ENCODE peak calls at places on chromosomes 2 and 18, in ten cellular contexts. F is kidney; W is psoas muscle; P is fibroblast of the aortic adventitia; D is naive thymus-derived CD4-positive, alpha-beta T cell; M is GM06990; G is neural progenitor cell; U is astrocyte of the spinal cord; A is lower leg skin; H is pancreas. Y is an unnamed sample.

GRCh38 chr2:85431787-85432186 is 13.3 kb downstream of the SH2D6 start:
- DNase-seq in F (no peak), W (peak; percentile 63), P (no peak), D (no peak), M (no peak), G (no peak), U (no peak), A (no peak), H (no peak), Y (no peak)

GRCh38 chr18:44986933-44987332 is 306.2 kb downstream of the SETBP1 start:
- DNase-seq in F (no peak), W (no peak), P (peak; percentile 11), D (no peak), M (no peak), G (no peak), U (no peak), A (no peak), H (no peak), Y (no peak)

GRCh38 chr2:110777531-110778311 is 45.3 kb downstream of the ACOXL start:
- DNase-seq in F (no peak), W (peak; percentile 69), P (no peak), D (no peak), M (no peak), G (no peak), U (no peak), A (no peak), H (no peak), Y (no peak)

GRCh38 chr18:58315041-58315440 is 271.0 kb downstream of the NEDD4L start:
- DNase-seq in F (no peak), W (no peak), P (no peak), D (no peak), M (no peak), G (no peak), U (peak; percentile 24), A (no peak), H (no peak), Y (no peak)

GRCh38 chr2:169129703-169130243 is 60.4 kb downstream of the DHRS9 start:
- DNase-seq in F (no peak), W (no peak), P (no peak), D (no peak), M (no peak), G (no peak), U (no peak), A (no peak), H (no peak), Y (no peak)

GRCh38 chr2:126657146-126657635 is 1.2 kb downstream of the GYPC start:
- DNase-seq in F (peak; percentile 87), W (peak; percentile 83), P (peak; percentile 92), D (no peak), M (peak; percentile 51), G (peak; percentile 38), U (peak; percentile 95), A (peak; percentile 45), H (no peak), Y (no peak)

GRCh38 chr2:174846941-174847938 is 83.0 kb upstream of the CHRNA1 start:
- DNase-seq in F (no peak), W (no peak), P (peak; percentile 89), D (no peak), M (no peak), G (peak; percentile 74), U (peak; percentile 86), A (no peak), H (no peak), Y (no peak)

GRCh38 chr2:140270229-140270628 is 1490.0 kb upstream of the NXPH2 start:
- DNase-seq in F (no peak), W (no peak), P (no peak), D (no peak), M (no peak), G (no peak), U (peak; percentile 15), A (no peak), H (no peak), Y (no peak)

GRCh38 chr2:214066847-214067246 is 344.0 kb upstream of the VWC2L start:
- DNase-seq in F (no peak), W (no peak), P (no peak), D (no peak), M (no peak), G (peak; percentile 55), U (no peak), A (no peak), H (no peak), Y (no peak)

GRCh38 chr2:130818809-130819208 is 17.9 kb upstream of the ARHGEF4 start:
- DNase-seq in F (no peak), W (peak; percentile 25), P (no peak), D (no peak), M (no peak), G (no peak), U (no peak), A (no peak), H (no peak), Y (no peak)
- H3K4me3 ChIP-seq in F (no peak overlapping the region), W (no peak overlapping the region), P (no peak overlapping the region), D (no peak overlapping the region), M (no peak overlapping the region), G (no peak overlapping the region), U (no peak overlapping the region), A (no peak overlapping the region), H (no peak overlapping the region), Y (no peak overlapping the region)

GRCh38 chr2:27494284-27494943 is 586 bp downstream of the FNDC4 start:
- DNase-seq in F (peak; percentile 77), W (peak; percentile 75), P (peak; percentile 35), D (no peak), M (no peak), G (peak; percentile 42), U (peak; percentile 44), A (no peak), H (peak; percentile 68), Y (no peak)

GRCh38 chr2:27495840-27496356 is 741 bp upstream of the GCKR start:
- DNase-seq in F (no peak), W (no peak), P (no peak), D (no peak), M (no peak), G (no peak), U (no peak), A (no peak), H (no peak), Y (no peak)

GRCh38 chr2:27493948-27494283 is 1.1 kb downstream of the FNDC4 start:
- DNase-seq in F (peak; percentile 70), W (no peak), P (no peak), D (no peak), M (no peak), G (no peak), U (no peak), A (no peak), H (peak; percentile 69), Y (no peak)

GRCh38 chr2:27496357-27497287 is at the start of gene GCKR:
- DNase-seq in F (no peak), W (no peak), P (peak; percentile 75), D (no peak), M (no peak), G (no peak), U (no peak), A (no peak), H (peak; percentile 60), Y (no peak)

DNA sequence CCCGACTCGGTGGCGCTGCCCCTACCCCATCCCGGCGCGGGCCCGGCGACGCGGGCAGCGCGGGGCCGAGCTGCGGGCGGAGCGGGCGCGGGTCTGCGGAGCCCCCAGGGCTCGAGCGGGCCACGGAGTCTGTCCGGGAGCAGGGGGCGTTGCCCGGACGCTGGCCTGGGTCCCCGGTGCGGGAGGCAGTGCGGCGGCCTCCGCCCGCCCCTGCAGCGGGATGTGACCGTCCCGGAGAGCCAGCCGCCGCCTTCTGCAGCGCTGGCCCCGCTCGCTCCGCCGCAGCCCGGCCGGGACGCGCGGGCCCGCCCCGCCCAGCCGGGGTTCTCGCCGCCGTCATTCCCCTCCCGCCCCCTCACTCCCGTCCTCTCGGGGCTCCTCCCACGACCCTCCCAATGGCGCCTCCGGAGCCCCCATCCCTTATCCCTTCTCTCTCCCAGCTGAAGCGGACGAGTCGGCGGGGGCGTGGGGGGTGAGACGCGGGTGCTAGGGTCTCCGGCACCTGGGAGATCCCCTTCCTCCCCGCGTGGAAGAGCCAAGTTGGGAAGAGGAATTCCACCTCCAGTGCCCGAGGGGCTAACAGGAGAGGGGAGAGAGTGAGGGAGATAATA is at the start of gene FNDC4:
- DNase-seq in F (peak; percentile 76), W (peak; percentile 54), P (no peak), D (no peak), M (no peak), G (peak; percentile 83), U (peak; percentile 5), A (no peak), H (peak; percentile 60), Y (no peak)
- H3K4me3 ChIP-seq in F (peak within 1 kb of the TSS; percentile 53), W (peak within 1 kb of the TSS; percentile 70), P (peak within 1 kb of the TSS; percentile 74), D (peak within 1 kb of the TSS; percentile 39), M (no peak within 1 kb of the TSS), G (peak within 1 kb of the TSS; percentile 95), U (peak within 1 kb of the TSS; percentile 73), A (peak within 1 kb of the TSS; percentile 51), H (peak within 1 kb of the TSS; percentile 47), Y (peak within 1 kb of the TSS; percentile 69)

DNA sequence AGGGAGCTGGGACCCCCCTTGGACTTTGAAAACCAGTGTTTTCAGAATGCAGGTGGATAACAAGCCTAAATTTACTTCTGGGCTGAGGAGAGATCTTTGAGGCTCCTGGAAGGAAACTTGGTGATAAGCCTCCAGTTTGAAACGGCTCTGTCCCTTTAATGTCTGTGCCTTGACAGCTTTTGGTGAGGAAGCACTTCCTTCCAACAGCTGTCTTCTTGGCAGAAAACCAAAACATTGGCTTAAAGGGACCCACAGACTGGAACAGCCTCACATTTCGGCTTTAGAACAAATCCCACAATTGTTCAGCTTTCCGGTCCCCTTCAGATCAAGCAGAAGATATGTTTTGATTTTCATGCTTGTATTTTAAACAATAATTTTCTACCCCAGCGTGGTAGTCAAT is 3.6 kb downstream of the MYCN start:
- DNase-seq in F (no peak), W (no peak), P (no peak), D (no peak), M (no peak), G (no peak), U (no peak), A (no peak), H (no peak), Y (no peak)
- H3K4me3 ChIP-seq in F (peak overlapping the region; percentile 56), W (no peak overlapping the region), P (no peak overlapping the region), D (no peak overlapping the region), M (no peak overlapping the region), G (peak overlapping the region; percentile 78), U (no peak overlapping the region), A (no peak overlapping the region), H (no peak overlapping the region), Y (no peak overlapping the region)

GRCh38 chr2:118190365-118190916 is 102.2 kb downstream of the INSIG2 start:
- DNase-seq in F (no peak), W (no peak), P (no peak), D (no peak), M (no peak), G (no peak), U (no peak), A (no peak), H (no peak), Y (no peak)

GRCh38 chr2:118186110-118186857 is 98.0 kb downstream of the INSIG2 start:
- DNase-seq in F (peak; percentile 95), W (peak; percentile 91), P (peak; percentile 86), D (peak; percentile 77), M (peak; percentile 92), G (peak; percentile 91), U (peak; percentile 85), A (peak; percentile 83), H (peak; percentile 92), Y (peak; percentile 75)

GRCh38 chr2:118185210-118186109 is 97.2 kb downstream of the INSIG2 start:
- DNase-seq in F (peak; percentile 90), W (peak; percentile 80), P (peak; percentile 41), D (peak; percentile 33), M (peak; percentile 62), G (peak; percentile 77), U (peak; percentile 51), A (peak; percentile 48), H (peak; percentile 83), Y (no peak)

DNA sequence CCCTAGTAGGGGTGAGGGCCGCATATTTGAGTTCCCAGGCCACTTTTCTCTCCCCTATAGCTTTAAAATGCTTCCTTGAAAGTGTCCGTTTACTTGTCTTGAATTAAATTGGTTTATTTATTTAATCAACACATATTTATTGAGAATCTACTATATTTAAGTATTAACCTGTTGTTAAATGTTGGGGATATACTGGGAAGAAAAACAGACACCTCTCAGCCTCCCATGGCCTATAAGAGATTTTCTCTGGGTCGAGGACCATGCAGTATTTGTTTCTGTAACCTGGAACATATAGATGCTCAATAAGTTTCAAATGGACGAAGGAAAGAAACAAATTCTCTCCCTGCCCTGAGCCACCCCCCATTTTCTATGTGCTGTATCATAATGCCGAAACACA is 98.6 kb downstream of the INSIG2 start:
- DNase-seq in F (no peak), W (no peak), P (no peak), D (no peak), M (no peak), G (no peak), U (no peak), A (no peak), H (no peak), Y (no peak)
- H3K4me3 ChIP-seq in F (peak overlapping the region; percentile 86), W (peak overlapping the region; percentile 78), P (peak overlapping the region; percentile 72), D (peak overlapping the region; percentile 81), M (no peak overlapping the region), G (no peak overlapping the region), U (no peak overlapping the region), A (no peak overlapping the region), H (no peak overlapping the region), Y (no peak overlapping the region)